ENCODE peak calls at places on chromosome 12, in eight cellular contexts. J, Z, Y, H, W, C, R and X are unnamed samples. For H3K36me3 and H3K4me1, the result is how much of the 10 kb centered on the place peaks cover.

GRCh38 chr12:8078400-8078799 is 3.7 kb upstream of the NECAP1 start:
- DNase-seq in J (no peak), H (no peak), Z (no peak), Y (peak), C (no peak), W (no peak), R (no peak), X (peak)

GRCh38 chr12:54404061-54405004 is 14.7 kb downstream of the ITGA5 start:
- DNase-seq in H (no peak), C (peak), R (no peak), Y (peak), Z (no peak), J (peak), W (no peak), X (peak)

GRCh38 chr12:29208935-29209701 is 60.0 kb downstream of the FAR2 start:
- DNase-seq in W (no peak), J (no peak), Y (no peak), R (no peak), H (no peak), C (no peak), Z (no peak), X (no peak)

GRCh38 chr12:39368096-39368495 is 74.8 kb downstream of the KIF21A start:
- DNase-seq in J (no peak), C (no peak), Y (no peak), H (no peak), W (no peak), Z (no peak), R (no peak), X (no peak)

GRCh38 chr12:130632582-130633174 is 83.4 kb downstream of the RIMBP2 start:
- DNase-seq in Y (no peak), C (no peak), H (peak), W (no peak), J (no peak), R (no peak), Z (no peak), X (peak)

GRCh38 chr12:9143929-9144328 is 28.2 kb upstream of the A2M start:
- DNase-seq in C (no peak), H (no peak), Y (no peak), R (no peak), W (no peak), Z (no peak), J (no peak), X (no peak)

GRCh38 chr12:80268924-80269749 is 169.8 kb downstream of the OTOGL start:
- DNase-seq in H (no peak), J (no peak), Y (peak), W (no peak), R (no peak), C (no peak), Z (no peak), X (no peak)

GRCh38 chr12:88578274-88578673 is 2.0 kb downstream of the KITLG start:
- DNase-seq in Z (no peak), C (no peak), W (no peak), R (no peak), J (no peak), H (no peak), Y (no peak), X (no peak)

GRCh38 chr12:82383930-82384513 is 25.7 kb downstream of the METTL25 start:
- DNase-seq in Z (no peak), H (no peak), C (no peak), Y (peak), J (no peak), W (no peak), R (no peak), X (no peak)

GRCh38 chr12:26461799-26462198 is 266.4 kb downstream of the SSPN start:
- DNase-seq in J (no peak), Y (no peak), C (no peak), R (no peak), H (no peak), W (no peak), Z (no peak), X (no peak)

GRCh38 chr12:8636581-8636980 is 23.9 kb upstream of the AICDA start:
- DNase-seq in Z (no peak), J (no peak), C (no peak), H (no peak), Y (no peak), R (no peak), W (no peak), X (no peak)

GRCh38 chr12:111850526-111850925 is 8.5 kb downstream of the MAPKAPK5 start:
- DNase-seq in H (peak), Z (no peak), C (no peak), J (no peak), Y (no peak), W (no peak), R (no peak), X (no peak)

GRCh38 chr12:113239288-113239771 is 18.1 kb downstream of the TPCN1 start:
- DNase-seq in H (no peak), C (no peak), Y (no peak), R (peak), Z (no peak), W (peak), J (no peak), X (peak)

GRCh38 chr12:102302553-102302952 is 104.9 kb upstream of the PMCH start:
- DNase-seq in H (no peak), J (no peak), R (no peak), W (no peak), Z (no peak), C (no peak), Y (no peak), X (no peak)

GRCh38 chr12:55818140-55818728 is 393 bp downstream of the ORMDL2 start:
- DNase-seq in C (no peak), J (no peak), W (no peak), Y (no peak), Z (no peak), H (no peak), R (no peak), X (no peak)

GRCh38 chr12:51085757-51086156 is 2.4 kb upstream of the CSRNP2 start:
- DNase-seq in H (no peak), C (no peak), W (no peak), R (no peak), J (no peak), Y (no peak), Z (no peak), X (no peak)

GRCh38 chr12:51086933-51087332 is 3.5 kb upstream of the CSRNP2 start:
- DNase-seq in H (no peak), R (no peak), W (peak), C (no peak), Y (no peak), J (no peak), Z (no peak), X (no peak)

GRCh38 chr12:51082561-51083139 is 746 bp downstream of the CSRNP2 start:
- DNase-seq in H (peak), C (peak), J (no peak), Z (no peak), W (no peak), Y (peak), R (no peak), X (peak)

GRCh38 chr12:51080136-51080535 is 3.3 kb downstream of the CSRNP2 start:
- DNase-seq in Y (no peak), H (no peak), J (no peak), R (no peak), Z (no peak), C (no peak), W (no peak), X (no peak)

DNA sequence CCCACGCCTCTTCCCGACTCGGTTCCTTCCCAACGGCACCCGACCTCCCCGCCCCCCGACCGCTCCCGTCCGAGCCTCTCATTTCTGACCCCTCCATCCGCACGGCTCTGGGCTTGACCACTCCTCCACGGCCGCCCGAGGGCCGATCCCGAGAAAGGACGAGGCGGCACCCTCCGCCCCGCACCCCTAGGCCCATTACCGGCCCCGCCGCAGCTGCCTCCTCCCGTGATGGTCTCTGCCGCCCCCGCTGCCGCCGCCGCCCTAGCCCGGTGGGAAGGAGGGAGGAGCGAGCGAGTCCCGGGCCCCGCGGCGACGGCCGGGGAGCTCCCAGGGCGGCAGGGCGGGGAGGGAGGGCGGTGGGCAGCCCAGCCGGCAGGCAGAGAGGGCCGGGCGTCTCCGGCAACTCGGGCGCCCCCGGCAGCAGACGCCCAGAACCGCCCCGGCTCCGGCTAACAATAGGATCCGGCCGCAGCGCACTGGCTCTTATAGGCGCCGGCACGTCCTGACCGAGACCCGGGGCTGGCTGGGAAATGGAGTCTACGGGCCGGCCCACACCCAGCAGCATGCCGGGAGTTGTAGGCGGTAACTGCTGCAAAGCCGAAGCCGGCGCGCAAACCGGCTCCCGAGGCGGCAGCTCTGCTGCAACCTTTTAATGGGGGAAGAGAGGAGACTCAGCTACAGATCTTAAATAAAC is at the start of gene CSRNP2:
- DNase-seq in J (peak), W (peak), H (peak), R (peak), C (peak), Y (peak), Z (peak), X (peak)
- H3K36me3 ChIP-seq in J (under half), W (under half), H (under half), R (under half), C (under half), Y (under half), Z (under half), X (under half)

GRCh38 chr12:4106617-4107016 is 166.9 kb upstream of the CCND2 start:
- DNase-seq in H (no peak), R (no peak), Z (no peak), W (no peak), Y (no peak), C (no peak), J (no peak), X (no peak)
- H3K4me1 ChIP-seq in H (under half), R (under half), Z (under half), W (under half), Y (under half), C (under half), J (under half), X (under half)

GRCh38 chr12:110468212-110469048 is at the start of the genes FAM216A and GPN3:
- DNase-seq in C (peak), H (peak), J (peak), Y (peak), R (peak), Z (peak), W (peak), X (peak)
- TF ChIP-seq POLR2A in C (peak), H (peak), J (no peak), Y (peak), R (peak), Z (peak), W (peak), X (peak)

GRCh38 chr12:49327887-49328286 is 4.8 kb downstream of the TROAP start:
- DNase-seq in C (no peak), H (no peak), W (no peak), Z (no peak), R (no peak), Y (no peak), J (no peak), X (no peak)
- H3K36me3 ChIP-seq in C (under half), H (under half), W (under half), Z (under half), R (half or more), Y (under half), J (under half), X (under half)

GRCh38 chr12:12510141-12510540 is 52.5 kb downstream of the DUSP16 start:
- DNase-seq in Y (peak), R (no peak), C (no peak), Z (no peak), W (no peak), J (no peak), H (no peak), X (no peak)
- H3K4me1 ChIP-seq in Y (under half), R (under half), C (under half), Z (under half), W (half or more), J (under half), H (under half), X (under half)

GRCh38 chr12:6873094-6874006 is at the start of gene SPSB2:
- DNase-seq in Y (peak), H (peak), R (peak), C (peak), W (peak), Z (peak), J (peak), X (peak)
- TF ChIP-seq POLR2A in Y (no peak), H (peak), R (peak), C (peak), W (peak), Z (no peak), J (no peak), X (peak)

GRCh38 chr12:131740626-131741025 is 29.7 kb downstream of the SFSWAP start:
- DNase-seq in H (no peak), R (no peak), Z (no peak), J (no peak), W (no peak), C (no peak), Y (no peak), X (no peak)
- H3K36me3 ChIP-seq in H (under half), R (half or more), Z (half or more), J (half or more), W (under half), C (under half), Y (under half), X (under half)